ENCODE peak calls at places on chromosomes 6 and 20, in five cellular contexts. Q is bronchial epithelial cell, T is ecto neural progenitor cell, S is SHP77 treated with DMSO at 0.1 percent for 48 hours, P is NCI-H2107. R is an unnamed sample.

GRCh38 chr6:113397229-113397628 is 459.9 kb upstream of the MARCKS start:
- DNase-seq in Q (no peak), T (no peak), S (no peak), P (no peak), R (no peak)

GRCh38 chr6:31582230-31582601 is at the start of gene LTB:
- DNase-seq in Q (no peak), T (no peak), S (no peak), P (no peak), R (no peak)

GRCh38 chr20:6882911-6883310 is 115.4 kb downstream of the BMP2 start:
- DNase-seq in Q (peak; percentile 85), T (no peak), S (no peak), P (no peak), R (no peak)

GRCh38 chr20:59723607-59724456 is 119.5 kb downstream of the PHACTR3 start:
- DNase-seq in Q (peak; percentile 22), T (no peak), S (no peak), P (peak; percentile 6), R (no peak)

GRCh38 chr6:116772450-116772849 is 6.9 kb upstream of the FAM162B start:
- DNase-seq in Q (no peak), T (no peak), S (no peak), P (no peak), R (no peak)

GRCh38 chr6:12440981-12441380 is 150.8 kb downstream of the EDN1 start:
- DNase-seq in Q (peak; percentile 19), T (no peak), S (no peak), P (no peak), R (no peak)

GRCh38 chr6:21992178-21992967 is 304.5 kb downstream of the PRL start:
- DNase-seq in Q (peak; percentile 63), T (no peak), S (no peak), P (no peak), R (no peak)

GRCh38 chr6:85537055-85537494 is 56.6 kb downstream of the SNX14 start:
- DNase-seq in Q (peak; percentile 27), T (no peak), S (peak; percentile 1), P (no peak), R (no peak)

GRCh38 chr6:152268846-152269442 is 368.2 kb downstream of the SYNE1 start:
- DNase-seq in Q (no peak), T (no peak), S (no peak), P (no peak), R (no peak)

GRCh38 chr20:11274137-11274536 is 600.3 kb upstream of the JAG1 start:
- DNase-seq in Q (peak; percentile 70), T (peak; percentile 61), S (peak; percentile 75), P (peak; percentile 28), R (no peak)

GRCh38 chr6:152721956-152722355 is 24.3 kb downstream of the MYCT1 start:
- DNase-seq in Q (no peak), T (no peak), S (no peak), P (no peak), R (no peak)

GRCh38 chr6:144969154-144969553 is 684.0 kb downstream of the UTRN start:
- DNase-seq in Q (peak; percentile 80), T (no peak), S (no peak), P (no peak), R (no peak)

GRCh38 chr6:37483917-37484785 is 15.5 kb downstream of the CCDC167 start:
- DNase-seq in Q (peak; percentile 19), T (peak; percentile 87), S (no peak), P (peak; percentile 46), R (no peak)

GRCh38 chr6:11315743-11316437 is 83.4 kb upstream of the NEDD9 start:
- DNase-seq in Q (peak; percentile 98), T (no peak), S (no peak), P (no peak), R (no peak)

GRCh38 chr6:47822856-47823554 is 41.2 kb downstream of the OPN5 start:
- DNase-seq in Q (peak; percentile 10), T (no peak), S (no peak), P (no peak), R (no peak)

GRCh38 chr6:35096129-35096852 is 44.8 kb downstream of the TCP11 start:
- DNase-seq in Q (peak; percentile 77), T (no peak), S (no peak), P (no peak), R (no peak)

GRCh38 chr6:82015043-82015442 is 232.5 kb downstream of the IBTK start:
- DNase-seq in Q (peak; percentile 63), T (no peak), S (no peak), P (no peak), R (no peak)

GRCh38 chr6:77011929-77012545 is 451.3 kb downstream of the HTR1B start:
- DNase-seq in Q (no peak), T (no peak), S (no peak), P (no peak), R (no peak)

GRCh38 chr6:146972526-146972925 is 231.7 kb upstream of the STXBP5 start:
- DNase-seq in Q (no peak), T (no peak), S (no peak), P (no peak), R (no peak)

GRCh38 chr6:28218312-28219248 is 6.5 kb upstream of the ZSCAN9 start:
- DNase-seq in Q (no peak), T (peak; percentile 75), S (peak; percentile 79), P (no peak), R (peak; percentile 94)

GRCh38 chr6:140671926-140672325 is 1297.5 kb upstream of the CITED2 start:
- DNase-seq in Q (peak; percentile 72), T (no peak), S (no peak), P (no peak), R (no peak)

GRCh38 chr6:43897571-43898302 is 127.7 kb downstream of the VEGFA start:
- DNase-seq in Q (no peak), T (no peak), S (no peak), P (no peak), R (no peak)

GRCh38 chr6:2986722-2987196 is 12.9 kb upstream of the NQO2 start:
- DNase-seq in Q (peak; percentile 94), T (no peak), S (no peak), P (no peak), R (no peak)

GRCh38 chr6:90689172-90689571 is 102.3 kb upstream of the MAP3K7 start:
- DNase-seq in Q (no peak), T (no peak), S (no peak), P (no peak), R (no peak)

GRCh38 chr6:145028144-145028818 is 707.0 kb downstream of the EPM2A start:
- DNase-seq in Q (peak; percentile 67), T (no peak), S (no peak), P (no peak), R (no peak)